ENCODE peak calls at places on chromosomes 13 and 19, in four cellular contexts. X, Q, J and N are unnamed samples.
A peak's percentile ranks its signal among the peaks of the same experiment; 100 is the strongest.

GRCh38 chr13:49098198-49098597 is 121.9 kb upstream of the MLNR start:
- DNase-seq in J (no peak), X (no peak), Q (no peak), N (no peak)

GRCh38 chr13:114241918-114242317 is 7.2 kb downstream of the CDC16 start:
- DNase-seq in J (no peak), Q (no peak), X (no peak), N (no peak)

GRCh38 chr19:55702131-55702627 is 27.2 kb downstream of the EPN1 start:
- DNase-seq in J (no peak), Q (no peak), X (no peak), N (peak; percentile 83)

GRCh38 chr13:27792393-27793218 is at the start of gene GSX1:
- DNase-seq in X (peak; percentile 44), Q (peak; percentile 66), J (peak; percentile 77), N (peak; percentile 78)

GRCh38 chr13:74197686-74198085 is 63.5 kb upstream of the KLF12 start:
- DNase-seq in J (no peak), Q (no peak), X (no peak), N (no peak)

GRCh38 chr19:1466018-1466460 is 13.0 kb downstream of the C19orf25 start:
- DNase-seq in J (no peak), Q (no peak), X (no peak), N (no peak)

GRCh38 chr13:29810145-29810742 is 40.2 kb downstream of the UBL3 start:
- DNase-seq in X (no peak), Q (no peak), J (no peak), N (no peak)

GRCh38 chr13:46721054-46721453 is 75.9 kb downstream of the ESD start:
- DNase-seq in X (peak; percentile 48), Q (peak; percentile 52), J (no peak), N (no peak)

GRCh38 chr19:8397746-8398721 is 7.9 kb downstream of the RAB11B start:
- DNase-seq in Q (no peak), J (peak; percentile 46), X (no peak), N (no peak)

GRCh38 chr19:15433519-15434069 is 14.8 kb upstream of the AKAP8L start:
- DNase-seq in J (no peak), X (no peak), Q (no peak), N (no peak)

GRCh38 chr13:98396071-98396710 is 180.7 kb downstream of the STK24 start:
- DNase-seq in X (no peak), Q (no peak), J (no peak), N (no peak)

GRCh38 chr13:40648841-40649240 is 17.6 kb downstream of the FOXO1 start:
- DNase-seq in J (no peak), X (no peak), Q (no peak), N (no peak)

GRCh38 chr13:30873519-30873918 is 32.6 kb upstream of the MEDAG start:
- DNase-seq in Q (no peak), J (no peak), X (no peak), N (no peak)

GRCh38 chr13:91132786-91133185 is 214.7 kb upstream of the MIR17HG start:
- DNase-seq in Q (peak; percentile 71), X (no peak), J (no peak), N (no peak)

GRCh38 chr19:16829822-16830289 is 658 bp downstream of the SIN3B start:
- DNase-seq in Q (no peak), J (no peak), X (no peak), N (peak; percentile 13)

GRCh38 chr13:59178344-59178743 is 985.4 kb downstream of the DIAPH3 start:
- DNase-seq in Q (no peak), X (no peak), J (no peak), N (no peak)

GRCh38 chr19:38839816-38840582 is 8.4 kb upstream of the ECH1 start:
- DNase-seq in Q (no peak), X (no peak), J (no peak), N (no peak)

GRCh38 chr13:82833928-82834327 is 1048.3 kb downstream of the SLITRK1 start:
- DNase-seq in J (no peak), X (no peak), Q (no peak), N (no peak)

GRCh38 chr13:80979035-80979641 is 638.2 kb upstream of the SPRY2 start:
- DNase-seq in J (peak; percentile 15), Q (no peak), X (peak; percentile 26), N (peak; percentile 67)

GRCh38 chr13:92312823-92313222 is 913.8 kb upstream of the GPC6 start:
- DNase-seq in Q (no peak), X (no peak), J (no peak), N (no peak)

GRCh38 chr13:42747399-42747873 is 33.9 kb upstream of the FAM216B start:
- DNase-seq in X (no peak), Q (no peak), J (no peak), N (no peak)

GRCh38 chr19:19083413-19084178 is 19.8 kb downstream of the SLC25A42 start:
- DNase-seq in J (no peak), X (no peak), Q (no peak), N (no peak)

GRCh38 chr13:51733656-51734334 is 70.2 kb downstream of the DHRS12 start:
- DNase-seq in Q (no peak), X (no peak), J (no peak), N (peak; percentile 24)

GRCh38 chr19:31574251-31574973 is 225.2 kb upstream of the TSHZ3 start:
- DNase-seq in Q (no peak), X (no peak), J (no peak), N (no peak)

GRCh38 chr19:47848871-47849473 is 10.1 kb upstream of the TPRX2 start:
- DNase-seq in Q (peak; percentile 53), X (peak; percentile 24), J (no peak), N (no peak)

DNA sequence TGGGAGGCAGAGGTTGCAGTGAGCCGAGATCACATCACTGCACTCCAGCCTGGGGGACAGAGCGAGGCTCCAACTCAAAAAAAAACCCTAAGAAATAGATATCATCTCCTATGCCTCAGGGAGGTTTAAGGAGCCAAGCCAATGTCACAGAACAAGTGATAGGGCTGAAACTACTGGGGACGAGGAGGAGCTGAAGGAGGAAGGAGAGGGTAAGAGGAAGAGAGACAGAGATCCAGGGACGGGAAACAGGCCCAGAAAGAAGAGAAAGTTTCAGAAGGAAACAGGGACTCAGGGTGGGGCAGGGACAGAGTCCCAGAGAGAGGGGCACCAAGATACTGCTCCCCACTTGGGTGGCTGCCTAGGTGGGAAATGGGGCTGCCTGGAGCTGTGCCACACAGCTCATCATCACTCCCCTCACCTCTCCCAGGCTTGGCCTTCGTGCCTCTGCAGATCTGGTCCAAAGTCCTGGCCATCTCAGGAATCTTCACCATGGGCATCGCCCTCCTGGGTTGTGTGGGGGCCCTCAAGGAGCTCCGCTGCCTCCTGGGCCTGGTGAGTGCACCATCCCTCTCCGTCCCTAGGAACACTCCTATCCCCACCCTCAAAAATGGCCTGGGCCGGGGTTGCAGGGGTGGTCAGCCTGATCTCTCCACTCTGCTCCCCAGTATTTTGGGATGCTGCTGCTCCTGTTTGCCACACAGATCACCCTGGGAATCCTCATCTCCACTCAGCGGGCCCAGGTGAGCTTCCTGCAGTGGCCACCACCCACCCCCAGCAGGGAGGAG is 1.5 kb downstream of the CD37 start:
- DNase-seq in Q (peak; percentile 43), J (no peak), X (no peak), N (peak; percentile 21)
- H3K4me1 ChIP-seq in Q (no peaks in the 10 kb centered on the region), J (peaks cover 6% of the 10 kb centered on the region), X (peaks cover 6% of the 10 kb centered on the region), N (peaks cover 10% of the 10 kb centered on the region)

DNA sequence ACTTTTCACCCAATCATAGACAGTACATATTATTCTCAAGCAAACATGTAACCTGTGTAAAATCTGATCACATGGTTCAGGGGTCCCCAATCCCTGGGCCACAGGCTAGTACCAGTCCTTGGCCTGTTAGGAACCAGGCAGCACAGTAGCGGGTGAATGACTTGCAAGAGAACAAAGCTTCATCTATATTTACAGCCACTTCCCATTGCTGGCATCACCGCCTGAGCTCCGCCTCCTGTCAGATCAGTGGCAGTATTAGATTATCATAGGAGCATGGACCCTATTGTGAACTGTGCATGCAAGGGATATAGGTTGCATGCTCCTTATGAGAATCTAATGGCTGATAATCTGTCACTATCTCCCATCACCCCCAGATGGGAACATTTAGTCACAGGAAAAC is 133.1 kb downstream of the MAB21L1 start:
- DNase-seq in J (no peak), Q (no peak), X (no peak), N (no peak)
- H3K4me1 ChIP-seq in J (no peaks in the 10 kb centered on the region), Q (no peaks in the 10 kb centered on the region), X (no peaks in the 10 kb centered on the region), N (no peaks in the 10 kb centered on the region)

GRCh38 chr19:3059653-3060052 is 2.6 kb downstream of the TLE5 start:
- DNase-seq in J (no peak), Q (no peak), X (no peak), N (no peak)

GRCh38 chr19:3056454-3057016 is 5.8 kb downstream of the TLE5 start:
- DNase-seq in X (no peak), Q (peak; percentile 41), J (no peak), N (no peak)

GRCh38 chr19:3057275-3057714 is 5.0 kb downstream of the TLE5 start:
- DNase-seq in J (peak; percentile 99), X (peak; percentile 61), Q (peak; percentile 92), N (no peak)

GRCh38 chr19:3058821-3059314 is 3.4 kb downstream of the TLE5 start:
- DNase-seq in X (no peak), Q (no peak), J (no peak), N (no peak)

GRCh38 chr19:3058009-3058820 is 4.1 kb downstream of the TLE5 start:
- DNase-seq in Q (peak; percentile 39), X (no peak), J (no peak), N (no peak)
- H3K4me1 ChIP-seq in Q (no peaks in the 10 kb centered on the region), X (no peaks in the 10 kb centered on the region), J (peaks cover 57% of the 10 kb centered on the region), N (peaks cover 9% of the 10 kb centered on the region)

GRCh38 chr13:97124237-97124636 is 97.9 kb upstream of the MBNL2 start:
- DNase-seq in J (no peak), X (no peak), Q (no peak), N (no peak)

GRCh38 chr13:97125051-97125809 is 96.9 kb upstream of the MBNL2 start:
- DNase-seq in Q (no peak), X (peak; percentile 43), J (no peak), N (peak; percentile 46)

GRCh38 chr13:97125810-97126738 is 96.1 kb upstream of the MBNL2 start:
- DNase-seq in Q (no peak), X (no peak), J (no peak), N (no peak)

GRCh38 chr13:97130201-97130600 is 91.9 kb upstream of the MBNL2 start:
- DNase-seq in J (no peak), Q (no peak), X (no peak), N (no peak)

GRCh38 chr13:97127842-97128241 is 94.3 kb upstream of the MBNL2 start:
- DNase-seq in Q (no peak), X (no peak), J (no peak), N (peak; percentile 81)
- H3K4me1 ChIP-seq in Q (no peaks in the 10 kb centered on the region), X (no peaks in the 10 kb centered on the region), J (peaks cover 8% of the 10 kb centered on the region), N (peaks cover 44% of the 10 kb centered on the region)